ENCODE peak calls at places on chromosomes 12 and 14, in ten cellular contexts. Y is AG09309; W is left cardiac atrium; P is HT1080; N is GM12892; L is ELR; Z is activated naive CD8-positive, alpha-beta T cell treated with anti-CD3 and anti-CD28 coated beads, Interleukin-2, amount 50 U/mL, for 16 hours; K is activated naive CD4-positive, alpha-beta T cell treated with anti-CD3 and anti-CD28 coated beads, Interleukin-2, amount 10 ng/mL, durations not matched to agents 7 days and 5 days; B is CD8-positive, alpha-beta T cell; J is germinal center. X is an unnamed sample.

GRCh38 chr14:38261620-38262019 is 5.7 kb upstream of the CLEC14A start:
- DNase-seq in J (no peak), N (no peak), B (no peak), W (no peak), P (no peak), K (no peak), L (no peak), Z (no peak), Y (no peak), X (no peak)

GRCh38 chr12:47184813-47185212 is 105.1 kb upstream of the AMIGO2 start:
- DNase-seq in Z (no peak), L (no peak), W (no peak), P (no peak), J (no peak), K (no peak), N (no peak), Y (no peak), B (no peak), X (no peak)

GRCh38 chr14:69711471-69712216 is 55.3 kb upstream of the SRSF5 start:
- DNase-seq in N (no peak), W (no peak), L (no peak), Z (no peak), B (no peak), J (no peak), K (no peak), Y (no peak), P (no peak), X (peak)

GRCh38 chr12:111437816-111438454 is 32.2 kb downstream of the SH2B3 start:
- DNase-seq in W (peak), N (no peak), B (no peak), P (peak), K (peak), Z (no peak), Y (no peak), J (no peak), L (peak), X (peak)

GRCh38 chr14:93784878-93785277 is 3.4 kb downstream of the PRIMA1 start:
- DNase-seq in P (no peak), Z (no peak), Y (no peak), B (no peak), J (no peak), K (no peak), W (no peak), L (no peak), N (no peak), X (no peak)

GRCh38 chr14:69318241-69318640 is 58.3 kb downstream of the GALNT16 start:
- DNase-seq in K (no peak), J (peak), N (no peak), Z (no peak), W (no peak), B (no peak), L (no peak), Y (no peak), P (no peak), X (no peak)

GRCh38 chr12:69348162-69348938 is at the start of gene LYZ:
- DNase-seq in N (no peak), B (no peak), W (no peak), K (no peak), Z (no peak), Y (no peak), L (no peak), P (peak), J (no peak), X (no peak)

GRCh38 chr12:96136129-96136528 is 58.0 kb upstream of the ELK3 start:
- DNase-seq in W (peak), K (no peak), J (no peak), L (peak), P (peak), Z (no peak), B (no peak), Y (peak), N (no peak), X (no peak)